ENCODE peak calls at places on chromosomes 1 and 21, in nine cellular contexts. L is prostate gland, P is suprapubic skin, T is K562, H is esophagus squamous epithelium, W is Peyer's patch, K is ovary, U is adrenal gland, S is HCT116. Z is an unnamed sample.

GRCh38 chr1:20723537-20724363 is 5.9 kb upstream of the KIF17 start:
- DNase-seq in T (no peak), S (no peak), W (no peak), L (peak; percentile 47), K (peak; percentile 14), H (no peak), P (peak; percentile 65), U (peak; percentile 14), Z (peak; percentile 54)

GRCh38 chr21:33856893-33857527 is 58.6 kb downstream of the ATP5PO start:
- DNase-seq in W (no peak), T (no peak), P (no peak), K (no peak), U (peak; percentile 63), S (no peak), H (no peak), L (no peak), Z (peak; percentile 35)

GRCh38 chr1:147542549-147542857 is 1.2 kb downstream of the BCL9 start:
- DNase-seq in L (no peak), K (no peak), W (no peak), P (no peak), S (no peak), H (no peak), T (no peak), U (no peak), Z (no peak)

GRCh38 chr1:151806170-151806569 is 951 bp upstream of the LINGO4 start:
- DNase-seq in K (no peak), L (no peak), S (no peak), W (no peak), P (no peak), U (no peak), T (no peak), H (no peak), Z (no peak)

GRCh38 chr21:30209571-30209970 is 6.3 kb downstream of the CLDN8 start:
- DNase-seq in K (no peak), W (no peak), T (no peak), L (no peak), S (no peak), H (no peak), P (no peak), U (no peak), Z (no peak)

GRCh38 chr1:162276493-162276892 is 100.2 kb downstream of the SPATA46 start:
- DNase-seq in U (no peak), S (peak; percentile 26), K (no peak), P (no peak), L (peak; percentile 15), W (no peak), H (no peak), T (no peak), Z (no peak)

GRCh38 chr1:181514298-181515290 is 31.3 kb downstream of the CACNA1E start:
- DNase-seq in U (no peak), P (no peak), T (no peak), H (no peak), K (no peak), W (no peak), S (no peak), L (no peak), Z (no peak)

GRCh38 chr1:230120949-230121381 is 53.9 kb downstream of the GALNT2 start:
- DNase-seq in P (no peak), W (no peak), L (no peak), T (peak; percentile 56), S (peak; percentile 10), K (no peak), H (no peak), U (no peak), Z (no peak)

GRCh38 chr1:71047635-71048607 is at the start of gene PTGER3:
- DNase-seq in H (no peak), S (no peak), W (peak; percentile 45), K (peak; percentile 54), T (peak; percentile 89), U (peak; percentile 55), P (peak; percentile 90), L (peak; percentile 40), Z (peak; percentile 91)

GRCh38 chr1:21823206-21823979 is 11.3 kb downstream of the LDLRAD2 start:
- DNase-seq in L (no peak), S (no peak), T (no peak), U (no peak), H (no peak), W (no peak), P (no peak), K (no peak), Z (no peak)

GRCh38 chr1:44418022-44418673 is 13.1 kb downstream of the RNF220 start:
- DNase-seq in S (no peak), P (no peak), L (no peak), U (no peak), T (no peak), W (no peak), H (no peak), K (no peak), Z (no peak)

GRCh38 chr1:147721711-147722110 is 38.7 kb downstream of the GJA5 start:
- DNase-seq in S (no peak), U (no peak), L (no peak), T (no peak), P (no peak), H (no peak), K (no peak), W (no peak), Z (no peak)

GRCh38 chr21:45016491-45017375 is 57.6 kb upstream of the ADARB1 start:
- DNase-seq in K (peak; percentile 13), W (no peak), H (no peak), U (peak; percentile 13), T (no peak), S (no peak), L (no peak), P (peak; percentile 71), Z (peak; percentile 71)

GRCh38 chr21:45019887-45020537 is 54.4 kb upstream of the ADARB1 start:
- DNase-seq in S (no peak), U (peak; percentile 14), L (no peak), W (no peak), H (no peak), P (peak; percentile 74), T (no peak), K (peak; percentile 15), Z (peak; percentile 67)

GRCh38 chr21:45019076-45019886 is 55.1 kb upstream of the ADARB1 start:
- DNase-seq in P (peak; percentile 80), S (no peak), W (no peak), T (no peak), U (peak; percentile 18), H (no peak), K (peak; percentile 24), L (no peak), Z (peak; percentile 67)

GRCh38 chr21:45017376-45017960 is 56.9 kb upstream of the ADARB1 start:
- DNase-seq in P (peak; percentile 63), H (no peak), T (no peak), U (peak; percentile 8), S (no peak), L (no peak), K (no peak), W (no peak), Z (no peak)

GRCh38 chr21:45018131-45019075 is 56.0 kb upstream of the ADARB1 start:
- DNase-seq in P (peak; percentile 73), T (peak; percentile 80), S (no peak), K (peak; percentile 20), L (no peak), H (no peak), U (peak; percentile 20), W (no peak), Z (peak; percentile 66)
- H3K27ac ChIP-seq in P (peak overlapping the region; percentile 70), T (no peak overlapping the region), S (no peak overlapping the region), K (no peak overlapping the region), L (no peak overlapping the region), H (peak overlapping the region; percentile 40), U (peak overlapping the region; percentile 79), W (peak overlapping the region; percentile 35), Z (peak overlapping the region; percentile 80)

DNA sequence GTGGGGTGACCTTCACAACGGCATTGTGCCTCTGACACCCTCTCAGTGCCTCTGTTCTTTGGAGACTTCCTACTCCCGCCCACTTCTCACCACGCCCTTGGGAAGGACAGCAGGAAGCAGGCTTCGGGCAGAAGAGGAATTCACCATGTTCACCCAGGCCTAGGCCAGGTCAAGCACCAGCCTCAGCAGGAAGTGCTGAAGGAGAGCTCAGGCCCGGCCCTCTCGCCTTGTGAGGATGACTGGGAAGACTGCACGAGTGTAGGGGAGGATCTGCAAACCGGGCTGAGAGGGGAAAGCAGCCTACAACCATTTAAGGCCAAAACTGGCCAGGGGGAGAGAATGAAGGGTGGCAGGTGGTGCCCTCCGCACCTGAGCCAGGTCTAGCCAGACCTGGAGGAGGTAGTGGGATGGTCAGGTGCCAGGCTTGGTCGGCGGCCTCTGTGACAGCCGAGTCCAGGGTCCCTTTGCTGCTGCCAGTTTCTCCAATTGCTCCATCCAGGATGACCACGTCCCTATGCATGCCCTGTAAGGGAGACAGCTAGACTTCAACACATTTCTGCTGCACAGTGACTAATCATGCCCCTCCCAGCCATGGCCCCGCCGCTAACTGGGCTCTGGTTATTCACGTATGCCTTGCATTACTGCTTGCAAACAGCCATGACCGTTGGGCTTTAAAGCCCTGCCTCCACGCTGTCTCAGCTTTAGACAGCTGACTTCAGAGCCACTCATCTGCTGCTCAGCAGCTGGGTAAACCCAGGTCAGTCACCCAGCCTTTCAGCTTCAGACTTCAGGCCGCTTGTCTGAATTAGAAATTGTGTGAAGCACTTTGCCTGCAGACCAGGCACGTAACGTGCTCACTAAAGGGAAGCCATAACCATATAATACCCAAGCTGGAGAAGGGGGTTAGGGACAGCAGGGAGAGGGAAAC is 8.9 kb downstream of the MRTO4 start:
- DNase-seq in W (no peak), K (no peak), U (no peak), H (no peak), T (peak; percentile 24), S (no peak), L (no peak), P (no peak), Z (no peak)
- H3K36me3 ChIP-seq in W (peaks cover 68% of the 10 kb centered on the region), K (no peaks in the 10 kb centered on the region), U (peaks cover 36% of the 10 kb centered on the region), H (peaks cover 51% of the 10 kb centered on the region), T (peaks cover 56% of the 10 kb centered on the region), S (peaks cover 13% of the 10 kb centered on the region), L (peaks cover 22% of the 10 kb centered on the region), P (peaks cover 55% of the 10 kb centered on the region), Z (peaks cover 34% of the 10 kb centered on the region)

DNA sequence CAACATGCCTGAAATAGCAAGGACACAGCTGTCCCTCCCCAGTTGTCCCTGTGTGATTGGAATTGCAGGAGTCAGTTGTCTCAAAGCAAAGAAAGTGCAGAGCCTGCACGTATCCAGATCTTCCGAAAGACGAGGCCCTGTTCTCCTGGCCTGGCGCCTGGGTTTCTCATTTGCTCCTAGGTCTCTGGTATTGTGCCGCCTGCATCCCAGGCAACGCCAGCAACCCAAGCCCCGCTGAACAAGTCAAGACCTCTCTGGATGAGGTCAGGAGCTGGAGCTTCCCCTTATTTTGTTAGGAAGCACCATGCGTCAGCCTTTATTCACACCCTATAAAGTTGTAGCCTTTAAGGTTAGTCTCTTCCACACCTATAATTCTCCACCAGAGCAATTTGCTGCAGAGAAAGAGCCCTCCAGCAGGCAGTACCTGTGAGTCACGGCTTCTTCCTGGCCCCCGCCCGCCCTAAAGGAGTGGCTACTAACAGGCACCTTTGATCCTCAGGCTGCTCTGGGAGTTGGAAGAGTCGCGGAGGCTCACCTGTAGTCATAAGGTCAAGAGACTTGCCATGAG is 130.4 kb downstream of the TOMM20 start:
- DNase-seq in S (peak; percentile 80), T (peak; percentile 27), P (peak; percentile 87), W (no peak), H (no peak), U (peak; percentile 64), K (no peak), L (peak; percentile 35), Z (peak; percentile 93)
- TF ChIP-seq POLR2A in S (no peak), T (no peak), P (no peak), W (peak; percentile 51), H (no peak), U (no peak), K (no peak), L (no peak), Z (no peak)

DNA sequence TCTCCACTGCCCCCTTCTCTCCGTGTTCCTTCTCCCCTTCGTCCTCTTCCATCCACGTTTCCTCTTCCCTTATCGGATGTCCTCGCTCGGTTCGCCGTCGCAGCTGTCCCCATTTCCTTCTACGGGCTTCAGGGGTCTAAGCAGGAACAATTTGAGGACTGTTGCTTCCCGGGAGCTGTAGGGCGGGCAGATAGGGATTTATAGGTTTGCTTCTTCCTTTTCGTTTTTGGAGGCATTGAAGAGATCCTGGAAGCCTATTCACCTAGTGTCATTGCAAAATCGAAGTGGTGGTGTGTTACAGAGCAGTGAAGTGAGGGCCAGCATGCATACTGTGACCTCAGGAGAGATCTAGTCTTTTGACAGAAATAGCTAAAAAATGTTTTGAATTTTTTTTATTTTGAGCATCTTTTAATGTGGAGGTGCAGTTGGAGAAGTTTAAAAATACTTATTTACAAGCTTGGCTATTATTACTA is 897 bp downstream of the ZYG11B start:
- DNase-seq in W (no peak), P (no peak), H (no peak), L (no peak), T (peak; percentile 48), U (no peak), K (no peak), S (no peak), Z (no peak)
- H3K27ac ChIP-seq in W (no peak overlapping the region), P (peak overlapping the region; percentile 89), H (peak overlapping the region; percentile 87), L (peak overlapping the region; percentile 80), T (peak overlapping the region; percentile 71), U (peak overlapping the region; percentile 95), K (no peak overlapping the region), S (peak overlapping the region; percentile 16), Z (peak overlapping the region; percentile 94)